ENCODE peak calls at places on chromosome 20, in nine cellular contexts. L, C, Z, A, F, P, E, Y and D are unnamed samples.
A peak's percentile ranks its signal among the peaks of the same experiment; 100 is the strongest.

GRCh38 chr20:10939297-10939949 is 265.6 kb upstream of the JAG1 start:
- DNase-seq in L (no peak), C (no peak), Z (no peak), A (no peak), F (no peak), P (no peak), E (peak; percentile 67), Y (no peak), D (no peak)

GRCh38 chr20:52268184-52268583 is 76.6 kb upstream of the ZFP64 start:
- DNase-seq in L (no peak), C (no peak), Z (no peak), A (no peak), F (no peak), P (no peak), E (no peak), Y (no peak), D (no peak)

GRCh38 chr20:13255356-13255755 is 34.3 kb downstream of the ISM1 start:
- DNase-seq in L (no peak), C (no peak), Z (no peak), A (no peak), F (no peak), P (no peak), E (no peak), Y (no peak), D (no peak)

GRCh38 chr20:26214991-26215390 is 518.3 kb upstream of the ZNF337 start:
- DNase-seq in L (no peak), C (no peak), Z (no peak), A (no peak), F (no peak), P (no peak), E (no peak), Y (no peak), D (no peak)

GRCh38 chr20:18750735-18751134 is 62.8 kb upstream of the SCP2D1 start:
- DNase-seq in L (no peak), C (no peak), Z (no peak), A (no peak), F (no peak), P (no peak), E (no peak), Y (no peak), D (no peak)

GRCh38 chr20:10863337-10864060 is 189.7 kb upstream of the JAG1 start:
- DNase-seq in L (no peak), C (no peak), Z (no peak), A (no peak), F (no peak), P (no peak), E (peak; percentile 59), Y (no peak), D (no peak)

GRCh38 chr20:51092238-51092822 is 69.4 kb upstream of the KCNG1 start:
- DNase-seq in L (no peak), C (no peak), Z (no peak), A (no peak), F (no peak), P (no peak), E (no peak), Y (no peak), D (no peak)

GRCh38 chr20:49812463-49813304 is at the start of gene SLC9A8:
- DNase-seq in L (peak; percentile 80), C (peak; percentile 79), Z (peak; percentile 86), A (peak; percentile 93), F (peak; percentile 87), P (no peak), E (peak; percentile 87), Y (peak; percentile 79), D (peak; percentile 85)

GRCh38 chr20:25543068-25543467 is 42.3 kb downstream of the NINL start:
- DNase-seq in L (no peak), C (no peak), Z (no peak), A (no peak), F (no peak), P (no peak), E (peak; percentile 36), Y (no peak), D (no peak)

GRCh38 chr20:14406495-14406894 is 69.1 kb upstream of the FLRT3 start:
- DNase-seq in L (no peak), C (no peak), Z (no peak), A (no peak), F (no peak), P (no peak), E (peak; percentile 86), Y (no peak), D (no peak)

GRCh38 chr20:38032585-38033329 is 499 bp downstream of the TTI1 start:
- DNase-seq in L (no peak), C (peak; percentile 28), Z (no peak), A (no peak), F (no peak), P (no peak), E (no peak), Y (peak; percentile 47), D (no peak)

GRCh38 chr20:55116598-55116997 is 641.2 kb downstream of the DOK5 start:
- DNase-seq in L (no peak), C (no peak), Z (no peak), A (no peak), F (no peak), P (no peak), E (peak; percentile 63), Y (no peak), D (no peak)

GRCh38 chr20:32466739-32467505 is 108.8 kb downstream of the ASXL1 start:
- DNase-seq in L (no peak), C (no peak), Z (no peak), A (no peak), F (no peak), P (no peak), E (no peak), Y (no peak), D (no peak)

GRCh38 chr20:38970302-38970701 is 8.2 kb downstream of the DHX35 start:
- DNase-seq in L (no peak), C (no peak), Z (no peak), A (no peak), F (no peak), P (no peak), E (peak; percentile 79), Y (no peak), D (no peak)

GRCh38 chr20:13105864-13106457 is 97.2 kb downstream of the SPTLC3 start:
- DNase-seq in L (no peak), C (no peak), Z (no peak), A (no peak), F (no peak), P (no peak), E (peak; percentile 51), Y (no peak), D (peak; percentile 25)